ENCODE peak calls at places on chromosomes 5 and 9, in nine cellular contexts. T is suprapubic skin, Y is vagina, M is spleen, G is HCT116, L is K562, N is SK-N-SH, B is prostate gland, W is stomach. F is an unnamed sample.
A peak's percentile ranks its signal among the peaks of the same experiment; 100 is the strongest.

GRCh38 chr5:177367981-177368960 is 10.5 kb downstream of the RGS14 start:
- DNase-seq in G (no peak), T (no peak), N (no peak), L (no peak), Y (no peak), B (no peak), W (peak; percentile 48), M (no peak), F (no peak)

GRCh38 chr5:145962001-145962400 is 25.6 kb downstream of the SH3RF2 start:
- DNase-seq in T (no peak), N (no peak), G (no peak), L (no peak), W (no peak), M (no peak), Y (no peak), B (no peak), F (no peak)

GRCh38 chr9:88781500-88782391 is 209.5 kb upstream of the S1PR3 start:
- DNase-seq in W (no peak), L (peak; percentile 68), N (peak; percentile 36), M (no peak), B (no peak), G (no peak), T (no peak), Y (no peak), F (peak; percentile 70)

GRCh38 chr5:170069512-170069911 is 36.2 kb upstream of the FOXI1 start:
- DNase-seq in B (no peak), N (no peak), Y (no peak), W (no peak), L (no peak), T (no peak), M (no peak), G (no peak), F (no peak)

GRCh38 chr5:159905496-159905895 is 10.8 kb upstream of the ADRA1B start:
- DNase-seq in M (no peak), N (no peak), G (peak; percentile 92), Y (no peak), W (no peak), L (no peak), T (no peak), B (no peak), F (no peak)

GRCh38 chr9:126531035-126531571 is 82.6 kb upstream of the LMX1B start:
- DNase-seq in W (no peak), G (no peak), B (no peak), T (no peak), Y (no peak), L (no peak), M (peak; percentile 55), N (peak; percentile 17), F (no peak)

GRCh38 chr5:124253421-124253820 is 493.0 kb downstream of the ZNF608 start:
- DNase-seq in L (no peak), W (no peak), B (no peak), N (no peak), G (no peak), T (no peak), Y (no peak), M (no peak), F (no peak)

GRCh38 chr9:20634895-20635294 is 12.6 kb upstream of the MLLT3 start:
- DNase-seq in L (no peak), G (no peak), M (no peak), Y (no peak), T (no peak), N (no peak), W (no peak), B (no peak), F (no peak)

GRCh38 chr5:9409413-9410089 is 136.3 kb downstream of the SEMA5A start:
- DNase-seq in B (no peak), Y (no peak), N (no peak), M (no peak), G (no peak), L (no peak), W (no peak), T (no peak), F (no peak)

GRCh38 chr9:93154293-93154903 is 20.3 kb upstream of the NINJ1 start:
- DNase-seq in T (no peak), Y (no peak), L (peak; percentile 66), N (peak; percentile 80), B (no peak), G (no peak), W (no peak), M (peak; percentile 74), F (peak; percentile 38)

GRCh38 chr5:145680744-145681143 is 154.4 kb downstream of the PRELID2 start:
- DNase-seq in W (no peak), B (no peak), M (no peak), Y (no peak), L (no peak), G (no peak), T (no peak), N (no peak), F (no peak)

DNA sequence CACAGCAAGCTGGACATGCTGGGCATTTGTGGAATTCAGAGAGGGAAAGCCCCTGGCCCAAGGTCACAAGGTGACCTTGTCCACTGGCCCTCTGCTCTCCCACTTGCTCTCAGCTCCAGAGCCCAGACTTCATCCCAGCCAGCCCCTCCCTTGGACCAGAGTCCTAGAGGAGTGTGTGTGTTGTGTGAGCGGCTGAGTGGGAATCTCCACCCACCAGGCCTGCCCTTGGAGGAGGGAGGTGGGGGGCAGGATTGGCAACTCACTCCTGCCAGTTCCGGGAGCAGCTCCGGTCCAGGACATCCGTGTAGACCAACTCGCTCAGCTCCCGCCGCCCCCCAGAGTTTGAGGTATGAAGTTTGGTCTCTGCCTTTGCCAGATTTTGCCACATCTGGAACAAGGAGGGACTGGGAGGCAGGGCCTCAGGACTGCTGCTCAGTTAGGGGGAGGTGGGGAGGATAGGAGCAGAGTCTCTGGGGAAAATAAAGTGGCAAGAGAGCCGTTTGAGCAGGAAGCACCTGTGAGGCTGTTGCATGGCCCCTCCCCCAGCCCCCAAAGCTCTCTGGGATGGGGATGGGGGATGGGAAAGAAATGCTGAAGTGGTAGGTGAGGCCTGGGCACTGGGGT is 1.4 kb downstream of the MZB1 start:
- DNase-seq in Y (no peak), B (peak; percentile 77), T (no peak), M (peak; percentile 85), N (no peak), L (no peak), G (no peak), W (peak; percentile 72), F (peak; percentile 54)
- TF ChIP-seq POLR2AphosphoS5 in Y (no peak), B (peak; percentile 63), T (no peak), M (peak; percentile 56), N (no peak), L (no peak), G (no peak), W (peak; percentile 45), F (no peak)

GRCh38 chr9:31210982-31211570 is 1173.4 kb upstream of the ACO1 start:
- DNase-seq in Y (no peak), T (peak; percentile 46), M (peak; percentile 75), W (no peak), B (no peak), N (no peak), L (no peak), G (no peak), F (no peak)
- H3K4me3 ChIP-seq in Y (no peak overlapping the region), T (no peak overlapping the region), M (no peak overlapping the region), W (no peak overlapping the region), B (no peak overlapping the region), N (no peak overlapping the region), L (no peak overlapping the region), G (no peak overlapping the region), F (no peak overlapping the region)

GRCh38 chr5:5572010-5572982 is 149.8 kb downstream of the ICE1 start:
- DNase-seq in T (no peak), M (no peak), N (no peak), L (peak; percentile 41), Y (peak; percentile 85), B (no peak), W (no peak), G (no peak), F (no peak)

GRCh38 chr5:5573798-5574380 is 151.4 kb downstream of the ICE1 start:
- DNase-seq in N (no peak), W (no peak), L (no peak), G (no peak), B (no peak), Y (peak; percentile 85), M (no peak), T (no peak), F (no peak)

GRCh38 chr5:5570646-5571045 is 148.2 kb downstream of the ICE1 start:
- DNase-seq in G (no peak), N (no peak), L (no peak), B (no peak), M (no peak), Y (no peak), W (no peak), T (no peak), F (no peak)

GRCh38 chr5:5575461-5575860 is 153.0 kb downstream of the ICE1 start:
- DNase-seq in G (no peak), Y (no peak), L (no peak), B (no peak), M (no peak), T (no peak), N (no peak), W (no peak), F (no peak)

GRCh38 chr5:5572983-5573797 is 150.7 kb downstream of the ICE1 start:
- DNase-seq in G (no peak), W (no peak), T (no peak), M (no peak), Y (peak; percentile 75), N (no peak), B (no peak), L (no peak), F (no peak)
- TF ChIP-seq POLR2AphosphoS5 in G (no peak), W (no peak), T (no peak), M (no peak), Y (no peak), N (no peak), B (no peak), L (no peak), F (no peak)

DNA sequence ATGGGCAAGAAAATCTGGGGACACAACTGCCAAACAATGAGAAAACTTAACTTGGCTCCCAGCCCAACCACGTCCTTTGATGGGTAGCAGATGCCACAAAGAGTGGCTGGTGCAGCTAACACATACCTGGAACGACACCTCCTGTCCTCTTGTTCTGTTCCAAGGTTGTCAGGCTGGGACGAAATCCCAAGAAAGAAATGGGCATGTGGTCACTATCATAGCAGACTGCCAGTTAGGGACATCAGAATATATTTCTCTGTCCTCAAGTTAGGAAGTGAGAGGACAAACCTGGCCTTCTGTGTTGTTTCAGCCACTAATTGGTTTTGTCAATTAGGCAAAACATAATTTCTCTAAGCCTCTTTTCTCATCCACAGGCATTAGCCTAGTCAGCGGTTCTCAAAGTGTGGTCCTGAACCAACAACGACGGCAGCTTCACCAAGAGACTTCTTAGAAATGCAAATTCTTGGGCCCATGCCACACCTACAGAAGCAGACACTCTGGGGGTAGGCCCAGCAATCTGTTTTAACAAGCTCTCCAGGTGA is 63.4 kb downstream of the RAPGEF1 start:
- DNase-seq in T (no peak), L (no peak), N (no peak), B (no peak), M (no peak), W (no peak), G (no peak), Y (no peak), F (no peak)
- H3K4me3 ChIP-seq in T (no peak overlapping the region), L (no peak overlapping the region), N (no peak overlapping the region), B (no peak overlapping the region), M (peak overlapping the region; percentile 7), W (peak overlapping the region; percentile 23), G (no peak overlapping the region), Y (no peak overlapping the region), F (no peak overlapping the region)

DNA sequence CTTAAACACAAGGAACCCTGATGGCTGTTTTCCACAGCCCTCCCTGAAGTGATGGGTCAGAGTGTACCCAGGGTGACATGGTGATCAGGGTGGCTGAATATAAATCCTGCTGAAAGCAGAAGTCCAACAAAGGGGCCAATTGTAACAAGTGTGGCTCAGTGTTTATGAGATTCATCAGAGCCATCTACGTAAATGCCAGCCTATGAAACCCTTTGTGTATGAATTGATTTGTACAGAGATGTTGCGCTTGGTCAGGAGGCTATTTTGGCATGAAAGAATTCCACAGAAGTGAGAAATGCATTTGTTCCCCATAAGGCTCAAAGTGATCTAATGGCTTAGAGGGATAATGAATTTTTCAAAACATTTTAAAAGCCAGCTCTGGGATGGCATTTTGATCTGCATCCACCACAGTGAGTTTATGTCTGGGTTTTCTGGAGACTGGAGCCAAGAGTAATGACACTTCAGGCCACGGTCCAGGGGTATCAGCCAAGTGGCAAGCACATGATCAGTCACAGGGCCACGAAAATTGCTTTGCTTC is 12.4 kb downstream of the PRUNE2 start:
- DNase-seq in T (no peak), G (no peak), L (no peak), M (no peak), Y (no peak), B (no peak), N (no peak), W (no peak), F (no peak)
- TF ChIP-seq POLR2AphosphoS5 in T (no peak), G (no peak), L (no peak), M (no peak), Y (no peak), B (peak; percentile 64), N (no peak), W (no peak), F (no peak)